ENCODE peak calls at places on chromosomes 12 and 14, in seven cellular contexts. One of them, this sample, is unnamed.
A peak's percentile ranks its signal among the peaks of the same experiment; 100 is the strongest.

GRCh38 chr12:122064034-122064777 is 14.3 kb upstream of the MLXIP start:
- DNase-seq in PC-9: peak; percentile 93
- DNase-seq in nephron progenitor cell: peak; percentile 81
- DNase-seq in heart left ventricle: peak; percentile 88
- DNase-seq in colonic mucosa: peak; percentile 92
- DNase-seq in hepatocyte: peak; percentile 89
- DNase-seq in HFFc6: peak; percentile 66
- DNase-seq in this sample: peak; percentile 65

GRCh38 chr12:108483213-108483920 is 31.7 kb upstream of the FICD start:
- DNase-seq in PC-9: no peak
- DNase-seq in nephron progenitor cell: no peak
- DNase-seq in heart left ventricle: no peak
- DNase-seq in colonic mucosa: no peak
- DNase-seq in hepatocyte: no peak
- DNase-seq in HFFc6: no peak
- DNase-seq in this sample: no peak

GRCh38 chr12:104569348-104570173 is 112.8 kb downstream of the CHST11 start:
- DNase-seq in PC-9: no peak
- DNase-seq in nephron progenitor cell: no peak
- DNase-seq in heart left ventricle: no peak
- DNase-seq in colonic mucosa: peak; percentile 22
- DNase-seq in hepatocyte: no peak
- DNase-seq in HFFc6: no peak
- DNase-seq in this sample: no peak

GRCh38 chr12:98403385-98403784 is 112.0 kb upstream of the TMPO start:
- DNase-seq in PC-9: no peak
- DNase-seq in nephron progenitor cell: no peak
- DNase-seq in heart left ventricle: no peak
- DNase-seq in colonic mucosa: no peak
- DNase-seq in hepatocyte: no peak
- DNase-seq in HFFc6: no peak
- DNase-seq in this sample: no peak

GRCh38 chr12:46557539-46558373 is 185.2 kb upstream of the SLC38A2 start:
- DNase-seq in PC-9: no peak
- DNase-seq in nephron progenitor cell: no peak
- DNase-seq in heart left ventricle: no peak
- DNase-seq in colonic mucosa: no peak
- DNase-seq in hepatocyte: no peak
- DNase-seq in HFFc6: peak; percentile 53
- DNase-seq in this sample: peak; percentile 93

GRCh38 chr14:105197274-105197673 is 16.2 kb upstream of the NUDT14 start:
- DNase-seq in PC-9: peak; percentile 37
- DNase-seq in nephron progenitor cell: no peak
- DNase-seq in heart left ventricle: peak; percentile 78
- DNase-seq in colonic mucosa: no peak
- DNase-seq in hepatocyte: peak; percentile 38
- DNase-seq in HFFc6: peak; percentile 62
- DNase-seq in this sample: peak; percentile 31

GRCh38 chr14:96399405-96399804 is 7.5 kb downstream of the AK7 start:
- DNase-seq in PC-9: no peak
- DNase-seq in nephron progenitor cell: no peak
- DNase-seq in heart left ventricle: no peak
- DNase-seq in colonic mucosa: no peak
- DNase-seq in hepatocyte: no peak
- DNase-seq in HFFc6: no peak
- DNase-seq in this sample: no peak

GRCh38 chr12:14843425-14843887 is at the start of gene ART4:
- DNase-seq in PC-9: no peak
- DNase-seq in nephron progenitor cell: no peak
- DNase-seq in heart left ventricle: peak; percentile 24
- DNase-seq in colonic mucosa: no peak
- DNase-seq in hepatocyte: no peak
- DNase-seq in HFFc6: no peak
- DNase-seq in this sample: no peak

GRCh38 chr12:7642876-7643309 is 22.8 kb downstream of the APOBEC1 start:
- DNase-seq in PC-9: peak; percentile 47
- DNase-seq in nephron progenitor cell: peak; percentile 16
- DNase-seq in heart left ventricle: no peak
- DNase-seq in colonic mucosa: peak; percentile 39
- DNase-seq in hepatocyte: no peak
- DNase-seq in HFFc6: peak; percentile 26
- DNase-seq in this sample: no peak
- TF ChIP-seq CTCF in PC-9: peak; percentile 90
- TF ChIP-seq CTCF in nephron progenitor cell: peak; percentile 40
- TF ChIP-seq CTCF in heart left ventricle: peak; percentile 35
- TF ChIP-seq CTCF in colonic mucosa: peak; percentile 46
- TF ChIP-seq CTCF in hepatocyte: peak; percentile 44
- TF ChIP-seq CTCF in HFFc6: peak; percentile 85
- TF ChIP-seq CTCF in this sample: peak; percentile 26

GRCh38 chr14:103943673-103944072 is 1.3 kb upstream of the RD3L start:
- DNase-seq in PC-9: no peak
- DNase-seq in nephron progenitor cell: no peak
- DNase-seq in heart left ventricle: no peak
- DNase-seq in colonic mucosa: no peak
- DNase-seq in hepatocyte: no peak
- DNase-seq in HFFc6: no peak
- DNase-seq in this sample: peak; percentile 27

GRCh38 chr14:103946975-103947374 is 4.6 kb upstream of the RD3L start:
- DNase-seq in PC-9: no peak
- DNase-seq in nephron progenitor cell: no peak
- DNase-seq in heart left ventricle: no peak
- DNase-seq in colonic mucosa: no peak
- DNase-seq in hepatocyte: no peak
- DNase-seq in HFFc6: no peak
- DNase-seq in this sample: no peak

GRCh38 chr14:103941462-103941861 is 867 bp downstream of the RD3L start:
- DNase-seq in PC-9: no peak
- DNase-seq in nephron progenitor cell: no peak
- DNase-seq in heart left ventricle: no peak
- DNase-seq in colonic mucosa: no peak
- DNase-seq in hepatocyte: no peak
- DNase-seq in HFFc6: no peak
- DNase-seq in this sample: no peak

DNA sequence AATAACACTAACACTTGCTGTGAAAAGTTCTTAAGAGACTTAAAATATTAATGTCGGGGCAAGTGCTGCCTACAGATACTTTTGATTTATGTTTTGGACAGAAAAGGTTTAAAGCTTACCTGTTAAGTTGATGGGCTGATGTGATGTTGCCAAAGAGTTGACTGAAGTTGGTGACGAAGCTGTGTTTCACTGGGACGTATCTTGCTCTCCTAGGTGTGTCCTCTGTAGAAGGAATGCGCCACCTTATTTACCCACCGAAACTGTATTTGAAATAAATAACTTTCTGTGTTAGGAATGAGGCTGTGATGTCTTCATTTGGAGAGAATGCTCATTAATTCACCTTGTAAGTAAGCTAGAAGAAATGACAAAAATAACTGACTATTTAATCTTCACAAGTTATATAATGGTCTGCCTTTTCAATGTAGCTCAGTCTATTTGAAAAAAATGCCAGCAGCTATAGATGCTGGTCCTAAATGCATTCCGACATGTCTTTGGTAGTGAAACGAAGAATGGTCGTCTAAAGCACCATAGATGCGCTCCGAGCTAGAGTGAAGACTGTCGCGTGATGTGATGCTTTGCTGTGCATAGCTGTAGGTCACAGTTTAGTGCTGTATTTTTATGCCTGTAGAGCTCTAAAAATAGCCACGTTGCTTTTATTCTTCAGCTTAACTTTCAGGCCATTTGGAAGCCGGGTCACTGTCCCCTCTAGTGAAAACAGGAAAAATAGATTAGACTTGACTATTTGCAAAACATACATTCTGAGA is at the start of gene RD3L:
- DNase-seq in PC-9: no peak
- DNase-seq in nephron progenitor cell: no peak
- DNase-seq in heart left ventricle: no peak
- DNase-seq in colonic mucosa: no peak
- DNase-seq in hepatocyte: no peak
- DNase-seq in HFFc6: no peak
- DNase-seq in this sample: no peak
- TF ChIP-seq CTCF in PC-9: no peak
- TF ChIP-seq CTCF in nephron progenitor cell: no peak
- TF ChIP-seq CTCF in heart left ventricle: no peak
- TF ChIP-seq CTCF in colonic mucosa: no peak
- TF ChIP-seq CTCF in hepatocyte: no peak
- TF ChIP-seq CTCF in HFFc6: no peak
- TF ChIP-seq CTCF in this sample: no peak

DNA sequence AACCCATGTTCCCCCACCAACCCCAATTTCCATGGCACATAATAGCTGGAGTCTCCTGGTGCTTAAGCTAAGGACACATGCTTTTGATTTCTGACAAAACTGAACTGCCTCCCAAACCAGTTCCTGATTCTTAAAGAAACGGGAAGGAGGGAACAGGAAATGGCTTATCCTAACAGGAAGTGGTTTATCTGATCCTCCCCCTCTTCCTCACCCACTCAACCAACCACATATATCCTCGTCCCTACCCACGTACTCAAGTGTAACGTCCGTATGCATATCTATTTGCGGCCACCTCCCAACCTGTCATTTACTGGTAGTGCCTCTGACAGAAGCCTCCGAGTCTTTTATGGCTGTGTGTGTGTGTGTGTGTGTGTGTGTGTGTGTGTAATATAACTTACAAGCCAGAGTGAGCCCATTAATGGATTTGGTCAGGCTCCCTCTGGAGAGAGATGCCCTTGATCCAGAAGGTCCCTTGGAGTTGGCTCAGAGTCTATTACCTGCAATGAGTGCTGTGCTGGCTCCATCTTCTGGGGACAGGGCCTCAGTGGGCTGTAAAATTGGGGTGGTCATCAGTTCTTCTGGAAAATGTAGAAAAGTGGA is 7.7 kb downstream of the DAZAP2 start:
- DNase-seq in PC-9: no peak
- DNase-seq in nephron progenitor cell: no peak
- DNase-seq in heart left ventricle: no peak
- DNase-seq in colonic mucosa: peak; percentile 42
- DNase-seq in hepatocyte: no peak
- DNase-seq in HFFc6: no peak
- DNase-seq in this sample: no peak
- TF ChIP-seq CTCF in PC-9: no peak
- TF ChIP-seq CTCF in nephron progenitor cell: no peak
- TF ChIP-seq CTCF in heart left ventricle: no peak
- TF ChIP-seq CTCF in colonic mucosa: no peak
- TF ChIP-seq CTCF in hepatocyte: peak; percentile 29
- TF ChIP-seq CTCF in HFFc6: no peak
- TF ChIP-seq CTCF in this sample: no peak

GRCh38 chr12:102811125-102811737 is 105.8 kb downstream of the PAH start:
- DNase-seq in PC-9: peak; percentile 33
- DNase-seq in nephron progenitor cell: peak; percentile 61
- DNase-seq in heart left ventricle: no peak
- DNase-seq in colonic mucosa: no peak
- DNase-seq in hepatocyte: peak; percentile 64
- DNase-seq in HFFc6: no peak
- DNase-seq in this sample: no peak
- TF ChIP-seq CTCF in PC-9: peak; percentile 66
- TF ChIP-seq CTCF in nephron progenitor cell: peak; percentile 79
- TF ChIP-seq CTCF in heart left ventricle: no peak
- TF ChIP-seq CTCF in colonic mucosa: peak; percentile 14
- TF ChIP-seq CTCF in hepatocyte: peak; percentile 71
- TF ChIP-seq CTCF in HFFc6: peak; percentile 73
- TF ChIP-seq CTCF in this sample: peak; percentile 42

GRCh38 chr14:103688441-103688840 is 26.8 kb downstream of the XRCC3 start:
- DNase-seq in PC-9: no peak
- DNase-seq in nephron progenitor cell: no peak
- DNase-seq in heart left ventricle: no peak
- DNase-seq in colonic mucosa: no peak
- DNase-seq in hepatocyte: no peak
- DNase-seq in HFFc6: no peak
- DNase-seq in this sample: no peak
- TF ChIP-seq CTCF in PC-9: no peak
- TF ChIP-seq CTCF in nephron progenitor cell: no peak
- TF ChIP-seq CTCF in heart left ventricle: no peak
- TF ChIP-seq CTCF in colonic mucosa: no peak
- TF ChIP-seq CTCF in hepatocyte: no peak
- TF ChIP-seq CTCF in HFFc6: no peak
- TF ChIP-seq CTCF in this sample: no peak

GRCh38 chr14:74962059-74962458 is 6.7 kb upstream of the PGF start:
- DNase-seq in PC-9: no peak
- DNase-seq in nephron progenitor cell: no peak
- DNase-seq in heart left ventricle: no peak
- DNase-seq in colonic mucosa: no peak
- DNase-seq in hepatocyte: no peak
- DNase-seq in HFFc6: no peak
- DNase-seq in this sample: no peak
- TF ChIP-seq CTCF in PC-9: no peak
- TF ChIP-seq CTCF in nephron progenitor cell: no peak
- TF ChIP-seq CTCF in heart left ventricle: no peak
- TF ChIP-seq CTCF in colonic mucosa: no peak
- TF ChIP-seq CTCF in hepatocyte: no peak
- TF ChIP-seq CTCF in HFFc6: no peak
- TF ChIP-seq CTCF in this sample: no peak